ENCODE peak calls at places on chromosomes 16 and 17, in seven cellular contexts. One of them, this sample, is unnamed.
A peak's percentile ranks its signal among the peaks of the same experiment; 100 is the strongest.

GRCh38 chr16:1343428-1344242 is 8.0 kb downstream of the TSR3 start:
- DNase-seq in GM12878: no peak
- DNase-seq in body of pancreas: no peak
- DNase-seq in stomach: no peak
- DNase-seq in ovary: no peak
- DNase-seq in uterus: no peak
- DNase-seq in heart left ventricle: no peak
- DNase-seq in this sample: peak; percentile 26

GRCh38 chr17:77735341-77736206 is 222.9 kb upstream of the TNRC6C start:
- DNase-seq in stomach: peak; percentile 40
- DNase-seq in ovary: peak; percentile 26
- DNase-seq in GM12878: no peak
- DNase-seq in heart left ventricle: peak; percentile 83
- DNase-seq in body of pancreas: no peak
- DNase-seq in uterus: peak; percentile 70
- DNase-seq in this sample: no peak

GRCh38 chr16:26532456-26532855 is 534.3 kb upstream of the C16orf82 start:
- DNase-seq in uterus: no peak
- DNase-seq in GM12878: no peak
- DNase-seq in body of pancreas: no peak
- DNase-seq in heart left ventricle: no peak
- DNase-seq in ovary: no peak
- DNase-seq in stomach: no peak
- DNase-seq in this sample: no peak

GRCh38 chr16:81366316-81366932 is 51.7 kb downstream of the GAN start:
- DNase-seq in GM12878: peak; percentile 23
- DNase-seq in heart left ventricle: no peak
- DNase-seq in body of pancreas: no peak
- DNase-seq in ovary: no peak
- DNase-seq in stomach: no peak
- DNase-seq in uterus: no peak
- DNase-seq in this sample: peak; percentile 72

GRCh38 chr17:76217081-76217480 is 23.2 kb downstream of the RNF157 start:
- DNase-seq in GM12878: no peak
- DNase-seq in body of pancreas: no peak
- DNase-seq in ovary: no peak
- DNase-seq in uterus: no peak
- DNase-seq in stomach: no peak
- DNase-seq in heart left ventricle: no peak
- DNase-seq in this sample: no peak

GRCh38 chr17:61492759-61493526 is 40.7 kb downstream of the TBX4 start:
- DNase-seq in stomach: no peak
- DNase-seq in ovary: no peak
- DNase-seq in heart left ventricle: no peak
- DNase-seq in uterus: no peak
- DNase-seq in GM12878: no peak
- DNase-seq in body of pancreas: no peak
- DNase-seq in this sample: no peak

GRCh38 chr17:29045734-29046133 is 2.8 kb downstream of the PIPOX start:
- DNase-seq in GM12878: no peak
- DNase-seq in uterus: no peak
- DNase-seq in stomach: no peak
- DNase-seq in body of pancreas: no peak
- DNase-seq in ovary: no peak
- DNase-seq in heart left ventricle: no peak
- DNase-seq in this sample: no peak

GRCh38 chr16:19810817-19811731 is 73.6 kb downstream of the GPRC5B start:
- DNase-seq in uterus: no peak
- DNase-seq in heart left ventricle: no peak
- DNase-seq in body of pancreas: no peak
- DNase-seq in ovary: no peak
- DNase-seq in stomach: no peak
- DNase-seq in GM12878: no peak
- DNase-seq in this sample: no peak

GRCh38 chr17:35752945-35753764 is at the start of gene GAS2L2:
- DNase-seq in stomach: no peak
- DNase-seq in heart left ventricle: peak; percentile 35
- DNase-seq in uterus: no peak
- DNase-seq in ovary: no peak
- DNase-seq in body of pancreas: no peak
- DNase-seq in GM12878: no peak
- DNase-seq in this sample: no peak

GRCh38 chr17:46942441-46943217 is 19.7 kb downstream of the GOSR2 start:
- DNase-seq in ovary: peak; percentile 64
- DNase-seq in heart left ventricle: peak; percentile 66
- DNase-seq in uterus: peak; percentile 48
- DNase-seq in GM12878: no peak
- DNase-seq in body of pancreas: peak; percentile 70
- DNase-seq in stomach: peak; percentile 74
- DNase-seq in this sample: peak; percentile 75

GRCh38 chr16:80200079-80200478 is 340.7 kb upstream of the DYNLRB2 start:
- DNase-seq in GM12878: no peak
- DNase-seq in body of pancreas: no peak
- DNase-seq in heart left ventricle: no peak
- DNase-seq in stomach: no peak
- DNase-seq in ovary: no peak
- DNase-seq in uterus: no peak
- DNase-seq in this sample: no peak

GRCh38 chr17:82273327-82274133 is at the start of gene CSNK1D:
- DNase-seq in stomach: peak; percentile 96
- DNase-seq in GM12878: peak; percentile 33
- DNase-seq in ovary: peak; percentile 92
- DNase-seq in body of pancreas: peak; percentile 94
- DNase-seq in uterus: peak; percentile 91
- DNase-seq in heart left ventricle: peak; percentile 94
- DNase-seq in this sample: peak; percentile 86

GRCh38 chr16:17374668-17375255 is 96.0 kb downstream of the XYLT1 start:
- DNase-seq in body of pancreas: no peak
- DNase-seq in uterus: no peak
- DNase-seq in heart left ventricle: no peak
- DNase-seq in GM12878: no peak
- DNase-seq in stomach: no peak
- DNase-seq in ovary: no peak
- DNase-seq in this sample: no peak

GRCh38 chr16:17273142-17273561 is 197.6 kb downstream of the XYLT1 start:
- DNase-seq in GM12878: no peak
- DNase-seq in ovary: no peak
- DNase-seq in stomach: no peak
- DNase-seq in body of pancreas: no peak
- DNase-seq in heart left ventricle: no peak
- DNase-seq in uterus: peak; percentile 20
- DNase-seq in this sample: peak; percentile 75

GRCh38 chr16:25264599-25264998 is 7.0 kb upstream of the ZKSCAN2 start:
- DNase-seq in uterus: no peak
- DNase-seq in body of pancreas: no peak
- DNase-seq in heart left ventricle: no peak
- DNase-seq in stomach: no peak
- DNase-seq in GM12878: no peak
- DNase-seq in ovary: no peak
- DNase-seq in this sample: peak; percentile 30

GRCh38 chr17:596287-596686 is 118.4 kb downstream of the VPS53 start:
- DNase-seq in GM12878: no peak
- DNase-seq in uterus: no peak
- DNase-seq in body of pancreas: no peak
- DNase-seq in stomach: no peak
- DNase-seq in ovary: no peak
- DNase-seq in heart left ventricle: peak; percentile 54
- DNase-seq in this sample: no peak

GRCh38 chr16:68645494-68646388 is 631 bp downstream of the CDH3 start:
- DNase-seq in ovary: peak; percentile 73
- DNase-seq in body of pancreas: peak; percentile 14
- DNase-seq in GM12878: no peak
- DNase-seq in uterus: peak; percentile 31
- DNase-seq in heart left ventricle: no peak
- DNase-seq in stomach: no peak
- DNase-seq in this sample: no peak

GRCh38 chr16:85610059-85610445 is 3.1 kb upstream of the GSE1 start:
- DNase-seq in ovary: no peak
- DNase-seq in heart left ventricle: no peak
- DNase-seq in stomach: peak; percentile 51
- DNase-seq in body of pancreas: no peak
- DNase-seq in uterus: no peak
- DNase-seq in GM12878: no peak
- DNase-seq in this sample: no peak

GRCh38 chr17:79907855-79908254 is 68.6 kb upstream of the CBX4 start:
- DNase-seq in body of pancreas: no peak
- DNase-seq in GM12878: no peak
- DNase-seq in ovary: no peak
- DNase-seq in stomach: no peak
- DNase-seq in uterus: no peak
- DNase-seq in heart left ventricle: no peak
- DNase-seq in this sample: no peak

GRCh38 chr17:46192484-46193245 is 564 bp downstream of the KANSL1 start:
- DNase-seq in stomach: peak; percentile 57
- DNase-seq in GM12878: no peak
- DNase-seq in ovary: peak; percentile 76
- DNase-seq in uterus: peak; percentile 68
- DNase-seq in body of pancreas: peak; percentile 64
- DNase-seq in heart left ventricle: peak; percentile 86
- DNase-seq in this sample: peak; percentile 88

GRCh38 chr17:7348478-7349242 is 3.3 kb upstream of the KCTD11 start:
- DNase-seq in heart left ventricle: peak; percentile 31
- DNase-seq in stomach: no peak
- DNase-seq in GM12878: no peak
- DNase-seq in uterus: no peak
- DNase-seq in ovary: peak; percentile 59
- DNase-seq in body of pancreas: no peak
- DNase-seq in this sample: peak; percentile 64

GRCh38 chr16:16092925-16093624 is 130.2 kb downstream of the ABCC6 start:
- DNase-seq in stomach: peak; percentile 35
- DNase-seq in GM12878: no peak
- DNase-seq in heart left ventricle: no peak
- DNase-seq in uterus: peak; percentile 53
- DNase-seq in ovary: peak; percentile 65
- DNase-seq in body of pancreas: peak; percentile 76
- DNase-seq in this sample: no peak

DNA sequence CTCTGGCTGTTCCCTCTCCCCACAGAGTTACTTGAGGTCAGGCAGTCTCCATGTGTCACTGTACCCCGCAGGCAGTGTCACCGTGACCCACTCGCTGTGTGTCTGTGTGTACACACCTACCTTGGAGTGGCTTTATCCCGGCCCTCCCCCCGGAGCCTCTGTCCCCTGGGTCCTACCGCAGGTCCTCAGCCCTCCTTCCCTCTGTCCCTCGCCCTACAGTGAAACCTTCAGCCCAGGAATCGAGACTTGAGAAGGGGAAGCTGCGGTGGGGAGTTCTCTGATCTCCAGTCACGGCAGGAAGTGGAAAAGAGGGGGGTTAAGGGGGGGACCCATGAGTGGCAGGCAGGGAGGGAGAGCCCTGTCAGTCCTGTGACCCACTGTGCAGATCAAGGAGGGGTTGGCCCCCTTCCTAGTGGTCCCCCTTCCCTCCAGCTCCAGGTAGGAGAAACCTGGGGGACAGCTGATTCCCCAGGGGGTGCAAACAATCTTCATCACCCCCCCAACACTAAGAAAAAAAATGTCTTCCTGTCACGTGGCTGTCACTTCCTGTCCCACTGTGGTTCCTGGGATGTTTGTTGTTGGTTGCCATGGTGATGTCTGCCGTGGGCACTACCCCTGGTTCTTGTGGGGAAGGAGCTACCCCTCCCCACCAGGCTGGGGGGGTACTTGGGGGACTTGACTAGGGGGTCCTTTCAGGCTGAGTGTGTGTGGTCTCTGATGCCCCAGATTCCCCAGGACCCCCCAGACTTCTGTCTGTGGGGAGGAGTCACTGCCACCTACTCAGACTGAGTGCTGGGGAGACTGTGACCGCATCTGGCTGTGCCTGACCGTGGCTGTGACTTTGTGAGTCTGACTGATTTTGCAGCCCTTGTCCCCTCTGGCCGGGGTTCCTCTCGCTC is 13.7 kb downstream of the RARA start:
- DNase-seq in ovary: peak; percentile 66
- DNase-seq in stomach: peak; percentile 70
- DNase-seq in uterus: peak; percentile 77
- DNase-seq in GM12878: peak; percentile 88
- DNase-seq in body of pancreas: no peak
- DNase-seq in heart left ventricle: peak; percentile 84
- DNase-seq in this sample: peak; percentile 100
- H3K4me3 ChIP-seq in ovary: peak overlapping the region; percentile 24
- H3K4me3 ChIP-seq in stomach: peak overlapping the region; percentile 81
- H3K4me3 ChIP-seq in uterus: peak overlapping the region; percentile 28
- H3K4me3 ChIP-seq in GM12878: peak overlapping the region; percentile 91
- H3K4me3 ChIP-seq in body of pancreas: no peak overlapping the region
- H3K4me3 ChIP-seq in heart left ventricle: peak overlapping the region; percentile 59
- H3K4me3 ChIP-seq in this sample: peak overlapping the region; percentile 93

DNA sequence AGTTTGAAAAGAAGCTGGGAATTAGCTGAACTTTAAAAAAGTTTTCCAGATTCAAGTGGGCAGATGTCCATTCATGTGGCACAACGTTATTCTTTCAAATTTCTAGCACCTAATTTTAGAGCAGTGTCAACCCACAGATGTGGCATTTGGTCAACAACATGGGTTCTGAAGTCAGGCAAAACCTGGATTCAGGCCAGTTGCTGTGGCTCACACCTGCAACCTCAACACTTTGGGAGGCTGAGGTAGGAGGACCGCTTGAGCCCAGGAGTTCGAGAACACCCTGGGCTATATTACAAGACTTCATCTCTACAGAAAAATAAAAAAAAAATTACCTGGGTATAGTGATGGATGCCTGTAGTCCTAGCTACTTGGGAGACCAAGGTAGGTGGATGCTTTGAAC is 380.2 kb upstream of the SALL1 start:
- DNase-seq in ovary: no peak
- DNase-seq in uterus: no peak
- DNase-seq in GM12878: no peak
- DNase-seq in heart left ventricle: no peak
- DNase-seq in body of pancreas: no peak
- DNase-seq in stomach: no peak
- DNase-seq in this sample: no peak
- TF ChIP-seq POLR2A in ovary: no peak
- TF ChIP-seq POLR2A in uterus: no peak
- TF ChIP-seq POLR2A in GM12878: no peak
- TF ChIP-seq POLR2A in heart left ventricle: no peak
- TF ChIP-seq POLR2A in body of pancreas: no peak
- TF ChIP-seq POLR2A in stomach: no peak
- TF ChIP-seq POLR2A in this sample: no peak

GRCh38 chr17:41666708-41667279 is 21.9 kb upstream of the EIF1 start:
- DNase-seq in heart left ventricle: peak; percentile 90
- DNase-seq in GM12878: peak; percentile 66
- DNase-seq in uterus: peak; percentile 84
- DNase-seq in ovary: peak; percentile 86
- DNase-seq in body of pancreas: peak; percentile 89
- DNase-seq in stomach: peak; percentile 88
- DNase-seq in this sample: peak; percentile 79
- H3K4me3 ChIP-seq in heart left ventricle: peak overlapping the region; percentile 51
- H3K4me3 ChIP-seq in GM12878: peak overlapping the region; percentile 73
- H3K4me3 ChIP-seq in uterus: peak overlapping the region; percentile 45
- H3K4me3 ChIP-seq in ovary: peak overlapping the region; percentile 40
- H3K4me3 ChIP-seq in body of pancreas: no peak overlapping the region
- H3K4me3 ChIP-seq in stomach: peak overlapping the region; percentile 54
- H3K4me3 ChIP-seq in this sample: no peak overlapping the region

DNA sequence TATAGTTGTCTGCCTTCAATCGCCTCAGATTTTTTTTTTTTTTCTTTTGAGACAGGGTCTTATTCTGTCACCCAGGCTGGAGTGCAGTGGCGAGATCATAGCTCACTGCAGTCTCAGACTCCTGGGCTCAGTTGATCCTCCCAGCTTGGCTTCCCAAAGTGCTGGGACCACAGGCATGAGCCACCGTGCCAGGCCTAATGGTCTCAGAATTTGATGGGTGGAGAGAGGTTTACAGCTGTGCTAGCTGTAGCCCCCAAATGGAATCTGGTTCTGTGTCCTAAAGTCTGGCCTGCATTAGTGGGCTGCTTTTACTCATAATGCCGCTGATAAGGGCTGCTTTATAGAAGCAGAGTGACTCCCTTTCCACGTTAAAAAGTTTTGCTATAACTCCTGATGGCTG is 5.1 kb downstream of the ZNRF1 start:
- DNase-seq in uterus: no peak
- DNase-seq in body of pancreas: no peak
- DNase-seq in ovary: no peak
- DNase-seq in stomach: no peak
- DNase-seq in heart left ventricle: no peak
- DNase-seq in GM12878: no peak
- DNase-seq in this sample: no peak
- TF ChIP-seq POLR2A in uterus: no peak
- TF ChIP-seq POLR2A in body of pancreas: no peak
- TF ChIP-seq POLR2A in ovary: no peak
- TF ChIP-seq POLR2A in stomach: no peak
- TF ChIP-seq POLR2A in heart left ventricle: no peak
- TF ChIP-seq POLR2A in GM12878: no peak
- TF ChIP-seq POLR2A in this sample: no peak

This sample was measured in NB4.